ENCODE peak calls at places on chromosomes 4 and X, in four cellular contexts. One of them, this sample, is unnamed.

GRCh38 chr4:110108470-110108869 is 89.9 kb downstream of the ELOVL6 start:
- DNase-seq in A549: no peak
- DNase-seq in activated T-cell treated with anti-CD3 and anti-CD28 coated beads, Interleukin-2, amount 50 U/mL, for 4 hours: no peak
- DNase-seq in psoas muscle: no peak
- DNase-seq in this sample: peak

GRCh38 chr4:99403380-99404194 is 31.6 kb downstream of the ADH7 start:
- DNase-seq in activated T-cell treated with anti-CD3 and anti-CD28 coated beads, Interleukin-2, amount 50 U/mL, for 4 hours: no peak
- DNase-seq in psoas muscle: no peak
- DNase-seq in A549: no peak
- DNase-seq in this sample: peak

GRCh38 chrX:2828404-2829065 is at the start of gene GYG2:
- DNase-seq in psoas muscle: no peak
- DNase-seq in A549: peak
- DNase-seq in activated T-cell treated with anti-CD3 and anti-CD28 coated beads, Interleukin-2, amount 50 U/mL, for 4 hours: no peak
- DNase-seq in this sample: no peak

GRCh38 chr4:151801547-151802516 is 41.0 kb upstream of the GATB start:
- DNase-seq in A549: peak
- DNase-seq in activated T-cell treated with anti-CD3 and anti-CD28 coated beads, Interleukin-2, amount 50 U/mL, for 4 hours: peak
- DNase-seq in psoas muscle: peak
- DNase-seq in this sample: peak

GRCh38 chr4:158914178-158914577 is 145.4 kb downstream of the FNIP2 start:
- DNase-seq in A549: peak
- DNase-seq in psoas muscle: no peak
- DNase-seq in activated T-cell treated with anti-CD3 and anti-CD28 coated beads, Interleukin-2, amount 50 U/mL, for 4 hours: no peak
- DNase-seq in this sample: no peak

GRCh38 chr4:56908206-56909082 is 744 bp downstream of the REST start:
- DNase-seq in activated T-cell treated with anti-CD3 and anti-CD28 coated beads, Interleukin-2, amount 50 U/mL, for 4 hours: peak
- DNase-seq in A549: peak
- DNase-seq in psoas muscle: peak
- DNase-seq in this sample: peak

GRCh38 chrX:115960440-115961084 is 210.0 kb upstream of the AGTR2 start:
- DNase-seq in activated T-cell treated with anti-CD3 and anti-CD28 coated beads, Interleukin-2, amount 50 U/mL, for 4 hours: no peak
- DNase-seq in psoas muscle: no peak
- DNase-seq in A549: peak
- DNase-seq in this sample: no peak

GRCh38 chr4:116358633-116359222 is 726.6 kb downstream of the TRAM1L1 start:
- DNase-seq in activated T-cell treated with anti-CD3 and anti-CD28 coated beads, Interleukin-2, amount 50 U/mL, for 4 hours: peak
- DNase-seq in A549: peak
- DNase-seq in psoas muscle: no peak
- DNase-seq in this sample: peak

GRCh38 chrX:33324099-33324498 is 112.8 kb upstream of the DMD start:
- DNase-seq in psoas muscle: no peak
- DNase-seq in A549: no peak
- DNase-seq in activated T-cell treated with anti-CD3 and anti-CD28 coated beads, Interleukin-2, amount 50 U/mL, for 4 hours: no peak
- DNase-seq in this sample: no peak

GRCh38 chr4:73053076-73053475 is 16.4 kb downstream of the COX18 start:
- DNase-seq in activated T-cell treated with anti-CD3 and anti-CD28 coated beads, Interleukin-2, amount 50 U/mL, for 4 hours: no peak
- DNase-seq in psoas muscle: no peak
- DNase-seq in A549: no peak
- DNase-seq in this sample: no peak

GRCh38 chrX:107581923-107582322 is 46.4 kb upstream of the PRPS1 start:
- DNase-seq in activated T-cell treated with anti-CD3 and anti-CD28 coated beads, Interleukin-2, amount 50 U/mL, for 4 hours: no peak
- DNase-seq in psoas muscle: no peak
- DNase-seq in A549: no peak
- DNase-seq in this sample: no peak

GRCh38 chr4:75142377-75142776 is 209.5 kb downstream of the PARM1 start:
- DNase-seq in A549: no peak
- DNase-seq in psoas muscle: no peak
- DNase-seq in activated T-cell treated with anti-CD3 and anti-CD28 coated beads, Interleukin-2, amount 50 U/mL, for 4 hours: no peak
- DNase-seq in this sample: no peak

GRCh38 chr4:66465111-66465510 is 794.8 kb upstream of the EPHA5 start:
- DNase-seq in activated T-cell treated with anti-CD3 and anti-CD28 coated beads, Interleukin-2, amount 50 U/mL, for 4 hours: no peak
- DNase-seq in A549: no peak
- DNase-seq in psoas muscle: no peak
- DNase-seq in this sample: no peak

GRCh38 chrX:31228415-31228832 is 156.6 kb upstream of the FTHL17 start:
- DNase-seq in activated T-cell treated with anti-CD3 and anti-CD28 coated beads, Interleukin-2, amount 50 U/mL, for 4 hours: no peak
- DNase-seq in A549: no peak
- DNase-seq in psoas muscle: no peak
- DNase-seq in this sample: peak

GRCh38 chr4:17324431-17324830 is 187.5 kb downstream of the QDPR start:
- DNase-seq in psoas muscle: peak
- DNase-seq in A549: peak
- DNase-seq in activated T-cell treated with anti-CD3 and anti-CD28 coated beads, Interleukin-2, amount 50 U/mL, for 4 hours: peak
- DNase-seq in this sample: peak

GRCh38 chr4:9904976-9905587 is 116.2 kb downstream of the SLC2A9 start:
- DNase-seq in activated T-cell treated with anti-CD3 and anti-CD28 coated beads, Interleukin-2, amount 50 U/mL, for 4 hours: no peak
- DNase-seq in psoas muscle: no peak
- DNase-seq in A549: no peak
- DNase-seq in this sample: no peak

GRCh38 chrX:7444967-7445366 is 297.0 kb upstream of the PUDP start:
- DNase-seq in activated T-cell treated with anti-CD3 and anti-CD28 coated beads, Interleukin-2, amount 50 U/mL, for 4 hours: no peak
- DNase-seq in A549: no peak
- DNase-seq in psoas muscle: no peak
- DNase-seq in this sample: peak

GRCh38 chr4:153265311-153266047 is 61.2 kb downstream of the TRIM2 start:
- DNase-seq in A549: no peak
- DNase-seq in psoas muscle: no peak
- DNase-seq in activated T-cell treated with anti-CD3 and anti-CD28 coated beads, Interleukin-2, amount 50 U/mL, for 4 hours: no peak
- DNase-seq in this sample: no peak

GRCh38 chrX:124228849-124229248 is 103.6 kb upstream of the TEX13D start:
- DNase-seq in psoas muscle: no peak
- DNase-seq in activated T-cell treated with anti-CD3 and anti-CD28 coated beads, Interleukin-2, amount 50 U/mL, for 4 hours: no peak
- DNase-seq in A549: no peak
- DNase-seq in this sample: no peak

GRCh38 chr4:188551156-188551555 is 411.9 kb downstream of the TRIML1 start:
- DNase-seq in activated T-cell treated with anti-CD3 and anti-CD28 coated beads, Interleukin-2, amount 50 U/mL, for 4 hours: no peak
- DNase-seq in A549: no peak
- DNase-seq in psoas muscle: no peak
- DNase-seq in this sample: no peak

GRCh38 chrX:112851806-112852205 is 11.2 kb upstream of the AMOT start:
- DNase-seq in activated T-cell treated with anti-CD3 and anti-CD28 coated beads, Interleukin-2, amount 50 U/mL, for 4 hours: no peak
- DNase-seq in A549: no peak
- DNase-seq in psoas muscle: no peak
- DNase-seq in this sample: peak

GRCh38 chr4:11635336-11635735 is 206.6 kb upstream of the HS3ST1 start:
- DNase-seq in A549: peak
- DNase-seq in psoas muscle: no peak
- DNase-seq in activated T-cell treated with anti-CD3 and anti-CD28 coated beads, Interleukin-2, amount 50 U/mL, for 4 hours: no peak
- DNase-seq in this sample: no peak

GRCh38 chr4:98055800-98056501 is 87.3 kb downstream of the STPG2 start:
- DNase-seq in psoas muscle: no peak
- DNase-seq in A549: no peak
- DNase-seq in activated T-cell treated with anti-CD3 and anti-CD28 coated beads, Interleukin-2, amount 50 U/mL, for 4 hours: no peak
- DNase-seq in this sample: no peak

GRCh38 chrX:113390531-113390930 is 549.9 kb upstream of the AMOT start:
- DNase-seq in activated T-cell treated with anti-CD3 and anti-CD28 coated beads, Interleukin-2, amount 50 U/mL, for 4 hours: no peak
- DNase-seq in A549: no peak
- DNase-seq in psoas muscle: no peak
- DNase-seq in this sample: peak

GRCh38 chr4:95165926-95166524 is 382.7 kb downstream of the UNC5C start:
- DNase-seq in A549: peak
- DNase-seq in psoas muscle: no peak
- DNase-seq in activated T-cell treated with anti-CD3 and anti-CD28 coated beads, Interleukin-2, amount 50 U/mL, for 4 hours: no peak
- DNase-seq in this sample: peak

GRCh38 chr4:4640692-4641091 is 98.8 kb upstream of the STX18 start:
- DNase-seq in psoas muscle: no peak
- DNase-seq in A549: no peak
- DNase-seq in activated T-cell treated with anti-CD3 and anti-CD28 coated beads, Interleukin-2, amount 50 U/mL, for 4 hours: no peak
- DNase-seq in this sample: no peak

GRCh38 chr4:27048350-27049100 is 187.9 kb downstream of the STIM2 start:
- DNase-seq in A549: peak
- DNase-seq in activated T-cell treated with anti-CD3 and anti-CD28 coated beads, Interleukin-2, amount 50 U/mL, for 4 hours: no peak
- DNase-seq in psoas muscle: no peak
- DNase-seq in this sample: peak

GRCh38 chrX:68498508-68499379 is at the start of gene YIPF6:
- DNase-seq in activated T-cell treated with anti-CD3 and anti-CD28 coated beads, Interleukin-2, amount 50 U/mL, for 4 hours: peak
- DNase-seq in A549: peak
- DNase-seq in psoas muscle: peak
- DNase-seq in this sample: peak

GRCh38 chr4:57039345-57039744 is 60.6 kb downstream of the POLR2B start:
- DNase-seq in A549: peak
- DNase-seq in activated T-cell treated with anti-CD3 and anti-CD28 coated beads, Interleukin-2, amount 50 U/mL, for 4 hours: no peak
- DNase-seq in psoas muscle: no peak
- DNase-seq in this sample: no peak

GRCh38 chrX:19855700-19856381 is 31.6 kb downstream of the SH3KBP1 start:
- DNase-seq in psoas muscle: no peak
- DNase-seq in A549: no peak
- DNase-seq in activated T-cell treated with anti-CD3 and anti-CD28 coated beads, Interleukin-2, amount 50 U/mL, for 4 hours: no peak
- DNase-seq in this sample: no peak

GRCh38 chr4:83107636-83108035 is 6.9 kb downstream of the PLAC8 start:
- DNase-seq in A549: no peak
- DNase-seq in activated T-cell treated with anti-CD3 and anti-CD28 coated beads, Interleukin-2, amount 50 U/mL, for 4 hours: peak
- DNase-seq in psoas muscle: no peak
- DNase-seq in this sample: peak

GRCh38 chr4:17347445-17347844 is 164.4 kb downstream of the QDPR start:
- DNase-seq in A549: peak
- DNase-seq in activated T-cell treated with anti-CD3 and anti-CD28 coated beads, Interleukin-2, amount 50 U/mL, for 4 hours: peak
- DNase-seq in psoas muscle: no peak
- DNase-seq in this sample: peak

GRCh38 chr4:71772592-71772991 is 11.3 kb downstream of the GC start:
- DNase-seq in activated T-cell treated with anti-CD3 and anti-CD28 coated beads, Interleukin-2, amount 50 U/mL, for 4 hours: no peak
- DNase-seq in A549: no peak
- DNase-seq in psoas muscle: no peak
- DNase-seq in this sample: no peak

GRCh38 chrX:10566726-10567097 is 53.7 kb downstream of the MID1 start:
- DNase-seq in psoas muscle: no peak
- DNase-seq in activated T-cell treated with anti-CD3 and anti-CD28 coated beads, Interleukin-2, amount 50 U/mL, for 4 hours: no peak
- DNase-seq in A549: peak
- DNase-seq in this sample: no peak

GRCh38 chr4:3777669-3778068 is 11.5 kb downstream of the ADRA2C start:
- DNase-seq in A549: no peak
- DNase-seq in activated T-cell treated with anti-CD3 and anti-CD28 coated beads, Interleukin-2, amount 50 U/mL, for 4 hours: no peak
- DNase-seq in psoas muscle: no peak
- DNase-seq in this sample: no peak

GRCh38 chr4:177554966-177555574 is 112.8 kb upstream of the AGA start:
- DNase-seq in activated T-cell treated with anti-CD3 and anti-CD28 coated beads, Interleukin-2, amount 50 U/mL, for 4 hours: no peak
- DNase-seq in A549: peak
- DNase-seq in psoas muscle: no peak
- DNase-seq in this sample: peak

GRCh38 chrX:131988236-131988635 is 34.9 kb upstream of the STK26 start:
- DNase-seq in psoas muscle: no peak
- DNase-seq in A549: no peak
- DNase-seq in activated T-cell treated with anti-CD3 and anti-CD28 coated beads, Interleukin-2, amount 50 U/mL, for 4 hours: no peak
- DNase-seq in this sample: no peak

GRCh38 chr4:83036991-83037390 is 2.0 kb downstream of the COPS4 start:
- DNase-seq in A549: no peak
- DNase-seq in activated T-cell treated with anti-CD3 and anti-CD28 coated beads, Interleukin-2, amount 50 U/mL, for 4 hours: no peak
- DNase-seq in psoas muscle: no peak
- DNase-seq in this sample: no peak

This sample was measured in GM12865.